ENCODE peak calls at places on chromosomes 12 and 14, in nine cellular contexts. C is lung; O is T-helper 2 cell; F is stimulated activated CD4-positive, alpha-beta T cell treated with anti-CD3 and anti-CD28 coated beads, Interleukin-4, amount 100 ng/mL, for 24 hours; Q is left lung; S is GF-D8; G is activated CD4-positive, alpha-beta T cell treated with anti-CD3 and anti-CD28 coated beads, Interleukin-2, amount 50 U/mL, for 1 hour; L is Right ventricle myocardium superior; K is iPS-NIHi11. W is an unnamed sample.

GRCh38 chr12:122871851-122872785 is 23.8 kb downstream of the VPS37B start:
- DNase-seq in C (no peak), O (peak), F (peak), Q (peak), S (peak), G (peak), L (peak), K (peak), W (no peak)

GRCh38 chr12:16606936-16607335 is 974 bp upstream of the LMO3 start:
- DNase-seq in C (no peak), O (no peak), F (no peak), Q (no peak), S (no peak), G (no peak), L (peak), K (no peak), W (no peak)

GRCh38 chr14:91317381-91318313 is 73.1 kb upstream of the GPR68 start:
- DNase-seq in C (peak), O (peak), F (peak), Q (peak), S (peak), G (peak), L (peak), K (peak), W (peak)

GRCh38 chr12:27008070-27008469 is 6.1 kb downstream of the TM7SF3 start:
- DNase-seq in C (no peak), O (no peak), F (no peak), Q (no peak), S (no peak), G (no peak), L (no peak), K (no peak), W (no peak)

GRCh38 chr12:88691811-88692210 is 111.5 kb upstream of the KITLG start:
- DNase-seq in C (no peak), O (no peak), F (no peak), Q (no peak), S (no peak), G (no peak), L (no peak), K (no peak), W (no peak)

GRCh38 chr14:33342299-33342974 is 403.8 kb downstream of the NPAS3 start:
- DNase-seq in C (no peak), O (no peak), F (no peak), Q (no peak), S (no peak), G (no peak), L (no peak), K (no peak), W (no peak)

GRCh38 chr12:56694161-56694560 is 6.1 kb upstream of the PTGES3 start:
- DNase-seq in C (no peak), O (no peak), F (no peak), Q (no peak), S (no peak), G (no peak), L (peak), K (no peak), W (no peak)

GRCh38 chr12:39610626-39611025 is 9.0 kb downstream of the ABCD2 start:
- DNase-seq in C (no peak), O (no peak), F (no peak), Q (no peak), S (no peak), G (no peak), L (no peak), K (no peak), W (no peak)

GRCh38 chr12:93645702-93646101 is 31.5 kb upstream of the CRADD start:
- DNase-seq in C (no peak), O (no peak), F (no peak), Q (no peak), S (no peak), G (no peak), L (no peak), K (no peak), W (no peak)

GRCh38 chr12:45327823-45328383 is 112.0 kb downstream of the ANO6 start:
- DNase-seq in C (no peak), O (no peak), F (no peak), Q (no peak), S (no peak), G (no peak), L (no peak), K (peak), W (no peak)

GRCh38 chr14:68627050-68627867 is 165.6 kb downstream of the ZFP36L1 start:
- DNase-seq in C (no peak), O (no peak), F (no peak), Q (no peak), S (no peak), G (no peak), L (no peak), K (no peak), W (no peak)

GRCh38 chr12:7018350-7019042 is at the start of gene LPCAT3:
- DNase-seq in C (peak), O (peak), F (peak), Q (peak), S (peak), G (peak), L (peak), K (peak), W (peak)

GRCh38 chr14:77424862-77425261 is 1.5 kb upstream of the NOXRED1 start:
- DNase-seq in C (no peak), O (no peak), F (no peak), Q (no peak), S (no peak), G (no peak), L (no peak), K (no peak), W (no peak)

GRCh38 chr14:71551291-71551955 is 380.8 kb upstream of the RGS6 start:
- DNase-seq in C (no peak), O (no peak), F (no peak), Q (no peak), S (no peak), G (no peak), L (no peak), K (no peak), W (no peak)

GRCh38 chr14:98906123-98906995 is 365.6 kb downstream of the BCL11B start:
- DNase-seq in C (peak), O (no peak), F (no peak), Q (no peak), S (no peak), G (no peak), L (no peak), K (peak), W (no peak)

GRCh38 chr12:73998894-73999293 is 538.7 kb upstream of the ATXN7L3B start:
- DNase-seq in C (no peak), O (no peak), F (no peak), Q (no peak), S (no peak), G (no peak), L (no peak), K (no peak), W (no peak)

GRCh38 chr14:37721976-37722659 is 126.7 kb downstream of the TTC6 start:
- DNase-seq in C (no peak), O (no peak), F (no peak), Q (no peak), S (no peak), G (no peak), L (no peak), K (no peak), W (no peak)

GRCh38 chr12:45660330-45660729 is 69.2 kb upstream of the ARID2 start:
- DNase-seq in C (no peak), O (no peak), F (no peak), Q (peak), S (no peak), G (no peak), L (no peak), K (peak), W (no peak)

GRCh38 chr14:22088614-22089359 is 415.2 kb upstream of the OR4E1 start:
- DNase-seq in C (no peak), O (no peak), F (no peak), Q (no peak), S (no peak), G (no peak), L (no peak), K (no peak), W (no peak)